ENCODE peak calls at places on chromosomes 4 and X, in ten cellular contexts. K is choroid plexus epithelial cell, F is foreskin fibroblast, R is fibroblast of the aortic adventitia, X is AG09309, L is thyroid gland, Q is coronary artery, A is A549, M is cardiac fibroblast, O is heart right ventricle. H is an unnamed sample.

GRCh38 chr4:151641983-151642382 is 118.8 kb downstream of the GATB start:
- DNase-seq in K (no peak), X (no peak), L (no peak), A (no peak), M (no peak), Q (no peak), O (no peak), F (no peak), R (no peak), H (no peak)

GRCh38 chrX:118423558-118423957 is 72.1 kb upstream of the DOCK11 start:
- DNase-seq in Q (no peak), L (no peak), F (no peak), K (no peak), R (no peak), A (no peak), X (no peak), M (no peak), O (no peak), H (no peak)

GRCh38 chrX:109848451-109849050 is 115.5 kb upstream of the ACSL4 start:
- DNase-seq in A (no peak), R (no peak), F (no peak), O (no peak), X (no peak), L (no peak), K (no peak), Q (no peak), M (no peak), H (no peak)

GRCh38 chr4:74590476-74590875 is 145.5 kb downstream of the AREG start:
- DNase-seq in L (no peak), K (no peak), A (no peak), M (peak), F (peak), Q (no peak), R (no peak), X (no peak), O (no peak), H (no peak)

GRCh38 chr4:83109480-83110221 is 4.9 kb downstream of the PLAC8 start:
- DNase-seq in R (no peak), F (peak), O (peak), K (peak), Q (no peak), A (peak), M (no peak), L (peak), X (no peak), H (no peak)

GRCh38 chr4:145564540-145564939 is 54.6 kb upstream of the MMAA start:
- DNase-seq in K (peak), O (no peak), L (no peak), X (no peak), R (no peak), A (no peak), F (no peak), Q (no peak), M (peak), H (no peak)

GRCh38 chr4:70190579-70190978 is 4.9 kb upstream of the ODAM start:
- DNase-seq in R (no peak), L (no peak), K (no peak), X (no peak), M (no peak), O (no peak), Q (no peak), A (no peak), F (no peak), H (no peak)

GRCh38 chrX:129524250-129524850 is 1.1 kb upstream of the SMARCA1 start:
- DNase-seq in R (no peak), M (no peak), A (no peak), Q (no peak), K (no peak), O (no peak), X (no peak), F (no peak), L (no peak), H (no peak)

GRCh38 chr4:78518551-78518950 is 33.0 kb upstream of the ANXA3 start:
- DNase-seq in F (peak), X (no peak), Q (no peak), O (no peak), L (peak), M (peak), K (peak), R (peak), A (no peak), H (no peak)

DNA sequence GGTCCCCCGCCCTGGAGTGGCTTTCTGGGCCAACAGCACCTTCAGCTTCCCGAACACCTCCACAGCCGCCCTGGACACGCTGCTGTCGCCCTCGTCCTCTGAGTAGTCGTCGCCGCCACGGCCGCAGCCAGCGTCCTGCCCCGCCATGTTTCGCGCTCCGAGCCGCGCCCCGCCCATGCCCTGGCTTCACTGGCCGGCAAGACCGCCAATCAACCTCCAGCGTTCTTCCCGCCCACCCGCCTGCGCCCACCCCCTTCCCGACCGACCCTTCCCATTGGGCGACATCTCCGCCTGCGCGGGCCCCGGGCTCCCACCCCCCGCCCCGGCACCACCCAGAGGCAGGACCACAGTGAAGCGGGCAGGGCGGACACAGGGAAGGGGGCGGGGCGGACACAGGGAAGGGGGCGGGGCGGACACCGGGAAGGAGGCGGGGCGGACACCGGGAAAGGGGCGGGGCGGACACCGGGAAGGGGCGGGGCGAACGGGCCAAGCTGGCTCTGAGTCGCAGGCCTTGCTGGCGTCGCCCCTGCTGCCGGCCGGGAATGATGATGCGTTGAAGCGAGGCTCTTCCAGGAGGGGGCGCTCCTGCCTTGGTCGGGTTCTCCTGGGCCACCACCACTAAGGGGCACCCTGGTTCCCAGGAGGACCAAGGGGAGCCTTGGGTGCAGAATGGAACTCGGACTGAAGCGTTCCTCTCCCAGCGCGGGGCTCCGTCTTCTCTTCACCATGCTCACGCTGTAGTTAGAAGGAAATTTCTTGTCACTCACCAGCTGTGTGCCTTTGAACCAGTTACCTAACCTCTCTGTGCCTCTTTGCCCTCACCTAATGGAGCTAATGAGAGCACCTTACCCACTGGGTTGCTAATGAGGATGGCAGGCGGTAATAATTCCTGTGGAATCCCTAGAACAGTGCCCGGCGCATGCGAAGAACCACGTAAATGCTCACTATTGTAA is at the start of gene HAUS7:
- DNase-seq in R (peak), O (peak), K (peak), M (peak), A (peak), L (peak), X (peak), Q (peak), F (peak), H (peak)
- TF ChIP-seq CTCF in R (peak), O (peak), K (peak), M (peak), A (peak), L (peak), X (peak), Q (peak), F (peak), H (peak)

GRCh38 chr4:625631-626031 is 258 bp downstream of the PDE6B start:
- DNase-seq in R (no peak), F (no peak), K (no peak), Q (no peak), O (no peak), M (no peak), L (peak), X (no peak), A (no peak), H (no peak)
- H3K4me3 ChIP-seq in R (no peak), F (no peak), K (no peak), Q (no peak), O (no peak), M (no peak), L (no peak), X (no peak), A (no peak), H (no peak)

DNA sequence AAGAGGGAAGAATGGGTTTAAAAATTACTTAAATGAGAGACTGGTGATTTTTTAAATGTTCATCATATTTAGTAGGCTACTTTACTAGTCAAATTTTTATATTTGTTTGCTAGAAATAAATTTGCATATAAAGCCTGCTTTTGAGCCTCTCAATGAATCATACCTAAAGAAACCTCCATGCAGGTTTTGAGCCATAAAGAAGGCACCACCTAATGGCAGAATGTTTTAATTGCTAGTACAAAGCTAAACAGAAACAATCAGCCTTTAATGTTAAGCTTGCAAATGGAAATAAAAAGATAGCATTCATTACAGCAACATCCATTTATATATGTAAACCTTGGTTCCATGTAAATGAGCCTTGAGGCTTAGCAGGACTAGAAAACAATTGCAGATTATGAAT is 989.7 kb downstream of the CCSER1 start:
- DNase-seq in A (peak), X (no peak), R (no peak), F (no peak), O (no peak), L (no peak), Q (no peak), M (peak), K (peak), H (no peak)
- TF ChIP-seq CTCF in A (no peak), X (no peak), R (no peak), F (no peak), O (no peak), L (no peak), Q (no peak), M (no peak), K (peak), H (no peak)

GRCh38 chr4:41881931-41882621 is 53.2 kb upstream of the TMEM33 start:
- DNase-seq in K (no peak), A (peak), L (no peak), X (no peak), F (peak), M (no peak), O (no peak), Q (no peak), R (no peak), H (no peak)

GRCh38 chr4:41880022-41880837 is 55.0 kb upstream of the TMEM33 start:
- DNase-seq in X (no peak), F (no peak), R (no peak), L (no peak), A (no peak), Q (no peak), K (no peak), M (no peak), O (no peak), H (no peak)

GRCh38 chr4:41879552-41879951 is 55.7 kb upstream of the TMEM33 start:
- DNase-seq in F (no peak), R (no peak), Q (no peak), K (no peak), L (no peak), X (no peak), O (no peak), A (no peak), M (no peak), H (no peak)

GRCh38 chr4:41882622-41883347 is 52.4 kb upstream of the TMEM33 start:
- DNase-seq in Q (no peak), K (peak), X (no peak), L (peak), R (peak), M (peak), O (peak), F (peak), A (peak), H (no peak)

DNA sequence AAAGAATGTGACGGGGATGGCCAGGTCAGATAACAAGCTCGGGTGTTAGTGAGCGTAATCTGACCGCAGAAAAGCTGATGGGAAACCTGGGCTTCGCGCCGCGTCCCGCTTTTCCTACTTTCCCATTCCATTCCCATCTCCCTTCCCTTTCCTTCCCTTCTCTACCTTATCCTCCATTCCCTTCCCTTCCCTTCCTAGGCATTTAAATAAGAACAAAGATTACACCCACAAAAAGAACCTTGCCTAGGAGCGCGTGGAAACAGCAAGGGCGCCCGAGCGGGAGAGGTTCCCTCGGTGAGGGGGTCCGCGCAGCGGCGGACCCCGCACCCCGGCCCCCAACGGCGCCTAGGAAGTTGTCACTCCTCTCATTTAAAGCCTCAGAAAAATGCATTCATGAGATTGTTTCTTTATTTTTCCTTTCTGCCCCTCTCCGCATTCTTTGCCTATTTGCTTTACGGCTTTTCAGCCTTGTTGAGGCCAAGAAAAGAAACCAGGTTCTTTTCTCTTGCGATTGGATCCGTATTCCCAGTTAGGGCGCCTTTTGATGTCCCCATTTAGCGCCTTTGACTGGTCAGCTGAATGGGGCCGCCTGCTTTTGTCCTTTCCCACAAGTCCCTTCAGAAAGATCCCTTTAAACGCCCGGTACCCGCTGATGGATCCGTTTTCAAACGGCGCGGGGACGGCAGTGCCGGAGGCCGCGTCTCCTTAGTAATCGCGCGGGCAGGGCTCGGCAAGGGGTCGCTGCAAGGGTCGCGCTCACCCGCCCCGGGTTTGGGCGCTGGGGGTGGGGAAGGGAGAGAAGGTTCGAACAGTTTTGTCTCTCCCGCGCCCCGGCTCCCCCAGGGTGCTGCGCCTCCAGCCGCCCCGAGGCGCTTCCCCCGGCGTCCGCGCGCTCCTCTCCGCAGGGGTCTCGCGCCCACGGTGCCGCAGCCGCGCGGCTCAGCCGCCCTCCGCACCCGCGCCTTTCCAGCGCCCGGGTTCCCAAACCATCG is 54.1 kb upstream of the TMEM33 start:
- DNase-seq in L (no peak), A (no peak), X (no peak), M (peak), Q (no peak), O (no peak), R (peak), F (peak), K (no peak), H (no peak)
- H3K4me3 ChIP-seq in L (peak), A (peak), X (peak), M (peak), Q (peak), O (peak), R (peak), F (peak), K (peak), H (peak)

GRCh38 chr4:140082399-140082758 is 71.6 kb downstream of the MAML3 start:
- DNase-seq in L (no peak), M (no peak), Q (no peak), A (no peak), O (no peak), R (no peak), K (no peak), X (no peak), F (no peak), H (no peak)
- TF ChIP-seq CTCF in L (no peak), M (no peak), Q (no peak), A (no peak), O (no peak), R (no peak), K (no peak), X (no peak), F (no peak), H (no peak)